ENCODE peak calls at places on chromosomes 5 and 9, in six cellular contexts. K, W, E, X, H and U are unnamed samples.

GRCh38 chr9:84123648-84124406 is 143.2 kb downstream of the RMI1 start:
- DNase-seq in K (no peak), H (no peak), E (no peak), W (no peak), X (no peak), U (no peak)

GRCh38 chr5:9523090-9523813 is 22.6 kb downstream of the SEMA5A start:
- DNase-seq in H (no peak), W (peak), X (no peak), E (no peak), K (peak), U (no peak)

GRCh38 chr9:37499297-37499696 is 13.5 kb downstream of the POLR1E start:
- DNase-seq in X (no peak), K (no peak), H (no peak), E (no peak), W (no peak), U (no peak)

GRCh38 chr9:124392855-124393460 is 22.3 kb downstream of the PSMB7 start:
- DNase-seq in X (no peak), W (peak), H (peak), E (peak), K (peak), U (no peak)

GRCh38 chr9:125126019-125126746 is 17.1 kb downstream of the SCAI start:
- DNase-seq in E (no peak), X (peak), W (peak), K (peak), H (no peak), U (peak)

GRCh38 chr5:174764309-174764708 is 39.9 kb downstream of the MSX2 start:
- DNase-seq in W (no peak), E (no peak), X (no peak), K (no peak), H (no peak), U (no peak)

GRCh38 chr5:97534166-97534565 is 351.1 kb upstream of the RIOK2 start:
- DNase-seq in X (no peak), K (peak), E (no peak), W (peak), H (peak), U (no peak)

GRCh38 chr9:82668724-82669324 is 394.1 kb downstream of the RASEF start:
- DNase-seq in H (no peak), X (no peak), W (no peak), K (no peak), E (no peak), U (no peak)

GRCh38 chr5:133246376-133247144 is 194.7 kb downstream of the HSPA4 start:
- DNase-seq in E (no peak), W (no peak), X (no peak), H (no peak), K (no peak), U (no peak)

GRCh38 chr5:150619359-150620230 is 20.9 kb upstream of the SYNPO start:
- DNase-seq in K (no peak), E (no peak), H (no peak), W (peak), X (no peak), U (peak)

GRCh38 chr9:12735669-12736068 is 39.2 kb upstream of the LURAP1L start:
- DNase-seq in H (no peak), W (no peak), E (no peak), K (no peak), X (no peak), U (no peak)

GRCh38 chr5:137649228-137649890 is 86.5 kb downstream of the KLHL3 start:
- DNase-seq in X (peak), E (no peak), W (peak), H (no peak), K (no peak), U (no peak)

GRCh38 chr5:43193171-43193951 is 1.3 kb downstream of the NIM1K start:
- DNase-seq in E (no peak), W (peak), X (no peak), H (no peak), K (peak), U (no peak)